ENCODE peak calls at places on chromosomes 5 and 9, in five cellular contexts. One of them, this sample, is unnamed.

GRCh38 chr9:137485343-137486140 is 26.4 kb upstream of the NSMF start:
- DNase-seq in LoVo: no peak
- DNase-seq in mesenteric fat pad: no peak
- DNase-seq in GM04504: no peak
- DNase-seq in T-helper 9 cell: no peak
- DNase-seq in this sample: no peak

GRCh38 chr9:88586452-88586851 is 51.5 kb downstream of the NXNL2 start:
- DNase-seq in T-helper 9 cell: no peak
- DNase-seq in GM04504: no peak
- DNase-seq in LoVo: no peak
- DNase-seq in mesenteric fat pad: no peak
- DNase-seq in this sample: no peak

GRCh38 chr9:110199643-110200042 is 8.3 kb downstream of the C9orf152 start:
- DNase-seq in mesenteric fat pad: no peak
- DNase-seq in LoVo: peak; percentile 18
- DNase-seq in T-helper 9 cell: no peak
- DNase-seq in GM04504: no peak
- DNase-seq in this sample: no peak

GRCh38 chr5:125316913-125317545 is 570.6 kb upstream of the ZNF608 start:
- DNase-seq in GM04504: no peak
- DNase-seq in T-helper 9 cell: no peak
- DNase-seq in LoVo: no peak
- DNase-seq in mesenteric fat pad: no peak
- DNase-seq in this sample: no peak

GRCh38 chr5:155587458-155587857 is 573.9 kb downstream of the KIF4B start:
- DNase-seq in T-helper 9 cell: no peak
- DNase-seq in mesenteric fat pad: no peak
- DNase-seq in LoVo: no peak
- DNase-seq in GM04504: no peak
- DNase-seq in this sample: no peak

GRCh38 chr5:165227515-165227914 is 1722.1 kb downstream of the MAT2B start:
- DNase-seq in mesenteric fat pad: no peak
- DNase-seq in LoVo: no peak
- DNase-seq in GM04504: no peak
- DNase-seq in T-helper 9 cell: no peak
- DNase-seq in this sample: no peak

GRCh38 chr9:114072181-114073140 is 5.6 kb downstream of the AMBP start:
- DNase-seq in GM04504: peak; percentile 21
- DNase-seq in LoVo: no peak
- DNase-seq in mesenteric fat pad: no peak
- DNase-seq in T-helper 9 cell: no peak
- DNase-seq in this sample: no peak

GRCh38 chr5:88452820-88453219 is 184.2 kb upstream of the TMEM161B start:
- DNase-seq in mesenteric fat pad: no peak
- DNase-seq in GM04504: no peak
- DNase-seq in LoVo: no peak
- DNase-seq in T-helper 9 cell: no peak
- DNase-seq in this sample: no peak

GRCh38 chr9:89449261-89449671 is 48.6 kb downstream of the SEMA4D start:
- DNase-seq in mesenteric fat pad: no peak
- DNase-seq in LoVo: no peak
- DNase-seq in GM04504: no peak
- DNase-seq in T-helper 9 cell: no peak
- DNase-seq in this sample: no peak

GRCh38 chr5:42570946-42571625 is 147.8 kb downstream of the GHR start:
- DNase-seq in LoVo: no peak
- DNase-seq in GM04504: no peak
- DNase-seq in T-helper 9 cell: no peak
- DNase-seq in mesenteric fat pad: no peak
- DNase-seq in this sample: no peak

GRCh38 chr9:130446111-130446861 is 1.5 kb downstream of the ASS1 start:
- DNase-seq in GM04504: peak; percentile 95
- DNase-seq in LoVo: no peak
- DNase-seq in T-helper 9 cell: no peak
- DNase-seq in mesenteric fat pad: peak; percentile 93
- DNase-seq in this sample: peak; percentile 30

GRCh38 chr9:108722396-108722795 is 133.4 kb downstream of the ACTL7B start:
- DNase-seq in GM04504: no peak
- DNase-seq in LoVo: no peak
- DNase-seq in T-helper 9 cell: no peak
- DNase-seq in mesenteric fat pad: no peak
- DNase-seq in this sample: no peak

GRCh38 chr9:130981002-130981760 is 27.8 kb upstream of the LAMC3 start:
- DNase-seq in T-helper 9 cell: no peak
- DNase-seq in mesenteric fat pad: no peak
- DNase-seq in LoVo: no peak
- DNase-seq in GM04504: no peak
- DNase-seq in this sample: no peak